ENCODE peak calls at places on chromosomes 12 and 14, in eight cellular contexts. I, P, G, L, H, N, Y and J are unnamed samples.

GRCh38 chr14:52012635-52013034 is 23.3 kb downstream of the RTRAF start:
- DNase-seq in L (no peak), H (peak; percentile 41), I (no peak), G (no peak), Y (no peak), N (peak; percentile 30), P (no peak), J (no peak)

GRCh38 chr14:63752449-63753169 is 24.7 kb upstream of the SGPP1 start:
- DNase-seq in I (no peak), G (no peak), N (no peak), P (no peak), L (no peak), H (peak; percentile 46), Y (no peak), J (no peak)

GRCh38 chr14:50910495-50911420 is 33.5 kb downstream of the PYGL start:
- DNase-seq in L (no peak), I (no peak), Y (no peak), N (no peak), H (no peak), P (peak; percentile 93), G (no peak), J (no peak)

GRCh38 chr12:22729898-22730443 is 105.0 kb downstream of the ETNK1 start:
- DNase-seq in G (no peak), Y (no peak), P (no peak), I (no peak), N (peak; percentile 73), L (no peak), H (peak; percentile 77), J (no peak)

GRCh38 chr14:21711360-21711961 is 37.8 kb upstream of the OR4E1 start:
- DNase-seq in P (no peak), G (peak; percentile 72), L (no peak), Y (no peak), N (peak; percentile 23), I (no peak), H (peak; percentile 65), J (no peak)

GRCh38 chr12:6946033-6946919 is 2.5 kb downstream of the C12orf57 start:
- DNase-seq in P (peak; percentile 100), G (peak; percentile 71), I (no peak), H (no peak), N (no peak), Y (peak; percentile 62), L (no peak), J (no peak)

GRCh38 chr12:22333751-22334695 is 484 bp downstream of the ST8SIA1 start:
- DNase-seq in P (peak; percentile 66), N (no peak), H (no peak), Y (peak; percentile 6), I (peak; percentile 55), L (no peak), G (no peak), J (no peak)

GRCh38 chr12:11749943-11750690 is 100.6 kb downstream of the ETV6 start:
- DNase-seq in P (no peak), L (no peak), Y (no peak), I (no peak), H (no peak), N (no peak), G (peak; percentile 96), J (no peak)

GRCh38 chr12:74021937-74022336 is 515.7 kb upstream of the ATXN7L3B start:
- DNase-seq in L (no peak), G (peak; percentile 41), I (peak; percentile 62), H (peak; percentile 71), P (peak; percentile 95), Y (no peak), N (no peak), J (no peak)

GRCh38 chr12:119826661-119827435 is 50.3 kb downstream of the CIT start:
- DNase-seq in G (no peak), I (no peak), N (no peak), L (no peak), P (no peak), H (no peak), Y (no peak), J (no peak)

GRCh38 chr14:21795456-21795855 is 121.8 kb upstream of the OR4E1 start:
- DNase-seq in L (no peak), I (no peak), G (no peak), H (no peak), N (no peak), Y (no peak), P (no peak), J (peak; percentile 10)

GRCh38 chr14:96681826-96682225 is 115.4 kb upstream of the VRK1 start:
- DNase-seq in G (no peak), H (no peak), N (no peak), L (no peak), P (no peak), I (no peak), Y (no peak), J (no peak)

GRCh38 chr14:21723431-21724045 is 49.9 kb upstream of the OR4E1 start:
- DNase-seq in N (no peak), Y (peak; percentile 22), H (peak; percentile 12), I (no peak), G (peak; percentile 48), L (no peak), P (peak; percentile 85), J (peak; percentile 80)

GRCh38 chr12:26978801-26979200 is 35.4 kb downstream of the TM7SF3 start:
- DNase-seq in G (no peak), Y (no peak), H (no peak), L (no peak), I (no peak), P (no peak), N (no peak), J (no peak)

GRCh38 chr12:19988457-19988856 is 379.9 kb upstream of the PDE3A start:
- DNase-seq in Y (no peak), H (no peak), N (no peak), I (no peak), L (no peak), G (no peak), P (peak; percentile 64), J (no peak)

GRCh38 chr14:62322216-62322615 is 560.0 kb downstream of the SNAPC1 start:
- DNase-seq in N (no peak), H (no peak), L (no peak), I (no peak), P (no peak), Y (no peak), G (no peak), J (no peak)

GRCh38 chr12:119749666-119750065 is 81.7 kb downstream of the PRKAB1 start:
- DNase-seq in Y (no peak), H (peak; percentile 13), P (no peak), N (peak; percentile 39), G (no peak), I (no peak), L (no peak), J (no peak)

GRCh38 chr14:31895206-31895605 is 181.9 kb upstream of the ARHGAP5 start:
- DNase-seq in G (no peak), H (peak; percentile 76), N (peak; percentile 38), I (no peak), L (no peak), Y (no peak), P (no peak), J (no peak)

GRCh38 chr12:46430340-46430948 is 57.9 kb upstream of the SLC38A2 start:
- DNase-seq in G (peak; percentile 24), P (no peak), H (peak; percentile 79), I (no peak), N (peak; percentile 53), L (no peak), Y (no peak), J (no peak)

GRCh38 chr14:93329965-93330608 is 2.7 kb downstream of the BTBD7 start:
- DNase-seq in Y (no peak), I (no peak), P (no peak), L (no peak), G (no peak), H (no peak), N (no peak), J (no peak)

GRCh38 chr12:70006619-70006973 is 181.6 kb downstream of the MYRFL start:
- DNase-seq in H (no peak), Y (no peak), P (no peak), G (no peak), L (no peak), N (no peak), I (no peak), J (no peak)

GRCh38 chr12:18250313-18250916 is 10.9 kb upstream of the PIK3C2G start:
- DNase-seq in G (peak; percentile 83), H (peak; percentile 71), N (peak; percentile 49), L (no peak), I (no peak), Y (no peak), P (no peak), J (peak; percentile 73)

GRCh38 chr12:9750276-9751203 is 10.2 kb downstream of the CD69 start:
- DNase-seq in P (peak; percentile 68), L (no peak), H (peak; percentile 84), G (peak; percentile 94), I (no peak), Y (peak; percentile 32), N (peak; percentile 71), J (peak; percentile 45)

GRCh38 chr14:61876362-61877049 is 114.3 kb downstream of the SNAPC1 start:
- DNase-seq in I (no peak), N (no peak), Y (no peak), G (no peak), H (no peak), L (no peak), P (no peak), J (no peak)

GRCh38 chr12:2489266-2489665 is 305.5 kb upstream of the FKBP4 start:
- DNase-seq in Y (no peak), N (no peak), G (no peak), H (no peak), I (no peak), P (no peak), L (no peak), J (no peak)

GRCh38 chr14:35333347-35333730 is 41.2 kb downstream of the PSMA6 start:
- DNase-seq in G (no peak), P (peak; percentile 72), I (no peak), Y (no peak), N (no peak), H (no peak), L (no peak), J (no peak)

GRCh38 chr12:104505095-104505819 is 48.5 kb downstream of the CHST11 start:
- DNase-seq in Y (no peak), L (no peak), I (no peak), N (no peak), P (no peak), G (peak; percentile 67), H (no peak), J (no peak)

GRCh38 chr12:2842948-2843347 is 8.1 kb upstream of the NRIP2 start:
- DNase-seq in Y (no peak), G (no peak), H (no peak), N (no peak), L (no peak), P (no peak), I (no peak), J (no peak)

GRCh38 chr12:20646239-20646827 is 48.8 kb upstream of the SLCO1C1 start:
- DNase-seq in Y (no peak), G (peak; percentile 61), P (no peak), I (no peak), L (no peak), N (peak; percentile 52), H (peak; percentile 45), J (peak; percentile 22)

GRCh38 chr12:48966177-48966890 is 5.2 kb downstream of the WNT10B start:
- DNase-seq in Y (no peak), I (no peak), N (no peak), H (no peak), L (no peak), G (no peak), P (no peak), J (no peak)

GRCh38 chr12:80059875-80060274 is 39.5 kb upstream of the OTOGL start:
- DNase-seq in Y (no peak), N (no peak), G (no peak), L (no peak), H (no peak), P (no peak), I (no peak), J (no peak)

GRCh38 chr14:92549853-92550244 is 36.3 kb downstream of the RIN3 start:
- DNase-seq in G (no peak), H (no peak), P (no peak), N (peak; percentile 82), I (no peak), Y (no peak), L (no peak), J (no peak)

GRCh38 chr12:105523164-105524057 is 192.9 kb downstream of the C12orf75 start:
- DNase-seq in I (peak; percentile 74), G (no peak), Y (no peak), L (no peak), P (peak; percentile 93), H (peak; percentile 73), N (peak; percentile 95), J (no peak)

GRCh38 chr12:114670257-114670955 is 13.6 kb downstream of the TBX3 start:
- DNase-seq in Y (no peak), H (no peak), I (no peak), L (no peak), P (no peak), G (no peak), N (no peak), J (no peak)